ENCODE peak calls at places on chromosomes 12 and 14, in nine cellular contexts. One of them, this sample, is unnamed.

GRCh38 chr14:103091883-103092222 is 2.7 kb upstream of the EXOC3L4 start:
- DNase-seq in HFF-Myc: no peak
- DNase-seq in uterus: no peak
- DNase-seq in sigmoid colon: no peak
- DNase-seq in vagina: no peak
- DNase-seq in MM.1S: no peak
- DNase-seq in GM23338: no peak
- DNase-seq in left ventricle myocardium inferior: no peak
- DNase-seq in endodermal cell: no peak
- DNase-seq in this sample: no peak

GRCh38 chr14:91694643-91695042 is 37.2 kb downstream of the CATSPERB start:
- DNase-seq in HFF-Myc: no peak
- DNase-seq in uterus: no peak
- DNase-seq in sigmoid colon: no peak
- DNase-seq in vagina: no peak
- DNase-seq in MM.1S: no peak
- DNase-seq in GM23338: peak
- DNase-seq in left ventricle myocardium inferior: no peak
- DNase-seq in endodermal cell: no peak
- DNase-seq in this sample: no peak

GRCh38 chr12:45730842-45731336 is 1.4 kb downstream of the ARID2 start:
- DNase-seq in HFF-Myc: no peak
- DNase-seq in uterus: no peak
- DNase-seq in sigmoid colon: no peak
- DNase-seq in vagina: no peak
- DNase-seq in MM.1S: peak
- DNase-seq in GM23338: no peak
- DNase-seq in left ventricle myocardium inferior: no peak
- DNase-seq in endodermal cell: no peak
- DNase-seq in this sample: peak

GRCh38 chr12:51393676-51394545 is 2.7 kb upstream of the GALNT6 start:
- DNase-seq in HFF-Myc: peak
- DNase-seq in uterus: no peak
- DNase-seq in sigmoid colon: no peak
- DNase-seq in vagina: no peak
- DNase-seq in MM.1S: no peak
- DNase-seq in GM23338: no peak
- DNase-seq in left ventricle myocardium inferior: no peak
- DNase-seq in endodermal cell: peak
- DNase-seq in this sample: no peak

GRCh38 chr12:124454735-124455134 is 112.7 kb downstream of the NCOR2 start:
- DNase-seq in HFF-Myc: no peak
- DNase-seq in uterus: no peak
- DNase-seq in sigmoid colon: no peak
- DNase-seq in vagina: no peak
- DNase-seq in MM.1S: no peak
- DNase-seq in GM23338: no peak
- DNase-seq in left ventricle myocardium inferior: no peak
- DNase-seq in endodermal cell: no peak
- DNase-seq in this sample: no peak

GRCh38 chr12:2582631-2583616 is 211.8 kb upstream of the FKBP4 start:
- DNase-seq in HFF-Myc: peak
- DNase-seq in uterus: peak
- DNase-seq in sigmoid colon: peak
- DNase-seq in vagina: no peak
- DNase-seq in MM.1S: peak
- DNase-seq in GM23338: peak
- DNase-seq in left ventricle myocardium inferior: peak
- DNase-seq in endodermal cell: peak
- DNase-seq in this sample: peak

GRCh38 chr12:52191841-52192791 is at the start of gene KRT80:
- DNase-seq in HFF-Myc: peak
- DNase-seq in uterus: peak
- DNase-seq in sigmoid colon: peak
- DNase-seq in vagina: no peak
- DNase-seq in MM.1S: peak
- DNase-seq in GM23338: no peak
- DNase-seq in left ventricle myocardium inferior: peak
- DNase-seq in endodermal cell: no peak
- DNase-seq in this sample: peak

GRCh38 chr14:22188346-22188745 is 400.7 kb downstream of the DAD1 start:
- DNase-seq in HFF-Myc: no peak
- DNase-seq in uterus: no peak
- DNase-seq in sigmoid colon: no peak
- DNase-seq in vagina: no peak
- DNase-seq in MM.1S: no peak
- DNase-seq in GM23338: no peak
- DNase-seq in left ventricle myocardium inferior: no peak
- DNase-seq in endodermal cell: no peak
- DNase-seq in this sample: no peak

GRCh38 chr12:124759841-124760508 is 103.7 kb downstream of the SCARB1 start:
- DNase-seq in HFF-Myc: no peak
- DNase-seq in uterus: no peak
- DNase-seq in sigmoid colon: no peak
- DNase-seq in vagina: no peak
- DNase-seq in MM.1S: no peak
- DNase-seq in GM23338: no peak
- DNase-seq in left ventricle myocardium inferior: peak
- DNase-seq in endodermal cell: no peak
- DNase-seq in this sample: no peak

GRCh38 chr14:72978856-72979255 is 48.0 kb downstream of the ZFYVE1 start:
- DNase-seq in HFF-Myc: no peak
- DNase-seq in uterus: no peak
- DNase-seq in sigmoid colon: no peak
- DNase-seq in vagina: no peak
- DNase-seq in MM.1S: no peak
- DNase-seq in GM23338: no peak
- DNase-seq in left ventricle myocardium inferior: no peak
- DNase-seq in endodermal cell: no peak
- DNase-seq in this sample: no peak

GRCh38 chr14:72980863-72981262 is 46.0 kb downstream of the ZFYVE1 start:
- DNase-seq in HFF-Myc: no peak
- DNase-seq in uterus: no peak
- DNase-seq in sigmoid colon: peak
- DNase-seq in vagina: no peak
- DNase-seq in MM.1S: no peak
- DNase-seq in GM23338: peak
- DNase-seq in left ventricle myocardium inferior: no peak
- DNase-seq in endodermal cell: no peak
- DNase-seq in this sample: no peak

GRCh38 chr14:72970824-72971434 is 44.7 kb downstream of the DCAF4 start:
- DNase-seq in HFF-Myc: no peak
- DNase-seq in uterus: no peak
- DNase-seq in sigmoid colon: no peak
- DNase-seq in vagina: no peak
- DNase-seq in MM.1S: no peak
- DNase-seq in GM23338: no peak
- DNase-seq in left ventricle myocardium inferior: no peak
- DNase-seq in endodermal cell: no peak
- DNase-seq in this sample: no peak

GRCh38 chr14:72974661-72975060 is 48.4 kb downstream of the DCAF4 start:
- DNase-seq in HFF-Myc: no peak
- DNase-seq in uterus: no peak
- DNase-seq in sigmoid colon: no peak
- DNase-seq in vagina: no peak
- DNase-seq in MM.1S: no peak
- DNase-seq in GM23338: no peak
- DNase-seq in left ventricle myocardium inferior: no peak
- DNase-seq in endodermal cell: no peak
- DNase-seq in this sample: no peak

GRCh38 chr14:72975776-72976175 is 49.5 kb downstream of the DCAF4 start:
- DNase-seq in HFF-Myc: no peak
- DNase-seq in uterus: no peak
- DNase-seq in sigmoid colon: no peak
- DNase-seq in vagina: no peak
- DNase-seq in MM.1S: no peak
- DNase-seq in GM23338: peak
- DNase-seq in left ventricle myocardium inferior: no peak
- DNase-seq in endodermal cell: peak
- DNase-seq in this sample: no peak
- TF ChIP-seq CTCF in HFF-Myc: peak
- TF ChIP-seq CTCF in uterus: no peak
- TF ChIP-seq CTCF in sigmoid colon: no peak
- TF ChIP-seq CTCF in vagina: no peak
- TF ChIP-seq CTCF in MM.1S: no peak
- TF ChIP-seq CTCF in GM23338: peak
- TF ChIP-seq CTCF in left ventricle myocardium inferior: no peak
- TF ChIP-seq CTCF in endodermal cell: peak
- TF ChIP-seq CTCF in this sample: no peak

DNA sequence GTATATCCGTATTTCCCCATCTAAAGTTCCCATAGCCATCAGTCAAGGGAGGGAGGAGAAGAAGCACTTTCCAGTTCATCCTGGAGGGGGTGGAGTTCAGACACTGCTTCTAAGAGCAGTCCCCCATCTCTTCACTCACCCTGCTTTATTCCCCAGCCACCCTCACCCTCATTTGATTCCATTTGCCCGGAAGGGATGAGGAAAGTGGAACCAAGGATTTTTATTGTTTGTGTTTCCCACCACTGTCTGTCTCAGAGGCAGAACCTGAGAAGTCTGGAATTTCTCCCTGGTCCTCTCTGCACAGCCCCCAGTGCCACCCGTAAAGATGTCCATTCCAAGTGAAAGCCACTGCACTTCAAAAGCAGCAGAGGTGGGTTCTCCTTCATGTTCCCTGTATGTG is 134.2 kb upstream of the HIF1A start:
- DNase-seq in HFF-Myc: no peak
- DNase-seq in uterus: no peak
- DNase-seq in sigmoid colon: no peak
- DNase-seq in vagina: no peak
- DNase-seq in MM.1S: no peak
- DNase-seq in GM23338: peak
- DNase-seq in left ventricle myocardium inferior: no peak
- DNase-seq in endodermal cell: no peak
- DNase-seq in this sample: no peak
- TF ChIP-seq CTCF in HFF-Myc: peak
- TF ChIP-seq CTCF in uterus: no peak
- TF ChIP-seq CTCF in sigmoid colon: no peak
- TF ChIP-seq CTCF in vagina: no peak
- TF ChIP-seq CTCF in MM.1S: no peak
- TF ChIP-seq CTCF in GM23338: peak
- TF ChIP-seq CTCF in left ventricle myocardium inferior: no peak
- TF ChIP-seq CTCF in endodermal cell: peak
- TF ChIP-seq CTCF in this sample: no peak

GRCh38 chr12:20374775-20375174 is 6.4 kb downstream of the PDE3A start:
- DNase-seq in HFF-Myc: no peak
- DNase-seq in uterus: no peak
- DNase-seq in sigmoid colon: no peak
- DNase-seq in vagina: no peak
- DNase-seq in MM.1S: no peak
- DNase-seq in GM23338: no peak
- DNase-seq in left ventricle myocardium inferior: no peak
- DNase-seq in endodermal cell: no peak
- DNase-seq in this sample: no peak

GRCh38 chr12:20382117-20382516 is 13.8 kb downstream of the PDE3A start:
- DNase-seq in HFF-Myc: no peak
- DNase-seq in uterus: no peak
- DNase-seq in sigmoid colon: no peak
- DNase-seq in vagina: no peak
- DNase-seq in MM.1S: no peak
- DNase-seq in GM23338: no peak
- DNase-seq in left ventricle myocardium inferior: no peak
- DNase-seq in endodermal cell: no peak
- DNase-seq in this sample: no peak

GRCh38 chr12:20377750-20378149 is 9.4 kb downstream of the PDE3A start:
- DNase-seq in HFF-Myc: no peak
- DNase-seq in uterus: no peak
- DNase-seq in sigmoid colon: no peak
- DNase-seq in vagina: no peak
- DNase-seq in MM.1S: no peak
- DNase-seq in GM23338: no peak
- DNase-seq in left ventricle myocardium inferior: no peak
- DNase-seq in endodermal cell: no peak
- DNase-seq in this sample: no peak

GRCh38 chr12:20372326-20373097 is 4.2 kb downstream of the PDE3A start:
- DNase-seq in HFF-Myc: no peak
- DNase-seq in uterus: no peak
- DNase-seq in sigmoid colon: no peak
- DNase-seq in vagina: no peak
- DNase-seq in MM.1S: no peak
- DNase-seq in GM23338: no peak
- DNase-seq in left ventricle myocardium inferior: no peak
- DNase-seq in endodermal cell: no peak
- DNase-seq in this sample: no peak

GRCh38 chr12:20376984-20377383 is 8.6 kb downstream of the PDE3A start:
- DNase-seq in HFF-Myc: peak
- DNase-seq in uterus: no peak
- DNase-seq in sigmoid colon: no peak
- DNase-seq in vagina: no peak
- DNase-seq in MM.1S: peak
- DNase-seq in GM23338: no peak
- DNase-seq in left ventricle myocardium inferior: no peak
- DNase-seq in endodermal cell: no peak
- DNase-seq in this sample: no peak
- TF ChIP-seq CTCF in HFF-Myc: peak
- TF ChIP-seq CTCF in uterus: peak
- TF ChIP-seq CTCF in sigmoid colon: no peak
- TF ChIP-seq CTCF in vagina: peak
- TF ChIP-seq CTCF in MM.1S: peak
- TF ChIP-seq CTCF in GM23338: peak
- TF ChIP-seq CTCF in left ventricle myocardium inferior: peak
- TF ChIP-seq CTCF in endodermal cell: peak
- TF ChIP-seq CTCF in this sample: no peak

GRCh38 chr12:3667485-3667884 is 85.4 kb downstream of the CRACR2A start:
- DNase-seq in HFF-Myc: no peak
- DNase-seq in uterus: no peak
- DNase-seq in sigmoid colon: no peak
- DNase-seq in vagina: peak
- DNase-seq in MM.1S: no peak
- DNase-seq in GM23338: peak
- DNase-seq in left ventricle myocardium inferior: no peak
- DNase-seq in endodermal cell: no peak
- DNase-seq in this sample: no peak
- TF ChIP-seq CTCF in HFF-Myc: no peak
- TF ChIP-seq CTCF in uterus: no peak
- TF ChIP-seq CTCF in sigmoid colon: no peak
- TF ChIP-seq CTCF in vagina: no peak
- TF ChIP-seq CTCF in MM.1S: no peak
- TF ChIP-seq CTCF in GM23338: peak
- TF ChIP-seq CTCF in left ventricle myocardium inferior: no peak
- TF ChIP-seq CTCF in endodermal cell: peak
- TF ChIP-seq CTCF in this sample: no peak

This sample was measured in ovary.